ENCODE peak calls at places on chromosome 15, in six cellular contexts. One of them, this sample, is unnamed.

GRCh38 chr15:53962646-53963561 is 15.3 kb upstream of the UNC13C start:
- DNase-seq in activated T-cell treated with anti-CD3 and anti-CD28 coated beads for 24 hours: peak; percentile 0
- DNase-seq in adrenal gland: peak; percentile 17
- DNase-seq in NCI-H1417: peak; percentile 48
- DNase-seq in sigmoid colon: no peak
- DNase-seq in amniotic stem cell: no peak
- DNase-seq in this sample: peak; percentile 16

GRCh38 chr15:80887148-80887547 is 102.5 kb downstream of the MESD start:
- DNase-seq in activated T-cell treated with anti-CD3 and anti-CD28 coated beads for 24 hours: no peak
- DNase-seq in adrenal gland: no peak
- DNase-seq in NCI-H1417: no peak
- DNase-seq in sigmoid colon: no peak
- DNase-seq in amniotic stem cell: no peak
- DNase-seq in this sample: no peak

GRCh38 chr15:80251505-80252280 is at the start of gene CTXND1:
- DNase-seq in activated T-cell treated with anti-CD3 and anti-CD28 coated beads for 24 hours: no peak
- DNase-seq in adrenal gland: peak; percentile 30
- DNase-seq in NCI-H1417: no peak
- DNase-seq in sigmoid colon: peak; percentile 47
- DNase-seq in amniotic stem cell: no peak
- DNase-seq in this sample: no peak

GRCh38 chr15:88982304-88982945 is 69.2 kb upstream of the MFGE8 start:
- DNase-seq in activated T-cell treated with anti-CD3 and anti-CD28 coated beads for 24 hours: no peak
- DNase-seq in adrenal gland: peak; percentile 92
- DNase-seq in NCI-H1417: no peak
- DNase-seq in sigmoid colon: peak; percentile 80
- DNase-seq in amniotic stem cell: no peak
- DNase-seq in this sample: no peak

GRCh38 chr15:81024265-81024875 is 23.6 kb downstream of the TLNRD1 start:
- DNase-seq in activated T-cell treated with anti-CD3 and anti-CD28 coated beads for 24 hours: no peak
- DNase-seq in adrenal gland: peak; percentile 21
- DNase-seq in NCI-H1417: no peak
- DNase-seq in sigmoid colon: no peak
- DNase-seq in amniotic stem cell: no peak
- DNase-seq in this sample: no peak

GRCh38 chr15:62896969-62897486 is 145.5 kb upstream of the TPM1 start:
- DNase-seq in activated T-cell treated with anti-CD3 and anti-CD28 coated beads for 24 hours: no peak
- DNase-seq in adrenal gland: peak; percentile 92
- DNase-seq in NCI-H1417: no peak
- DNase-seq in sigmoid colon: peak; percentile 97
- DNase-seq in amniotic stem cell: peak; percentile 95
- DNase-seq in this sample: no peak

GRCh38 chr15:59543721-59544547 is 67.6 kb upstream of the GCNT3 start:
- DNase-seq in activated T-cell treated with anti-CD3 and anti-CD28 coated beads for 24 hours: no peak
- DNase-seq in adrenal gland: no peak
- DNase-seq in NCI-H1417: no peak
- DNase-seq in sigmoid colon: peak; percentile 30
- DNase-seq in amniotic stem cell: no peak
- DNase-seq in this sample: peak; percentile 3

GRCh38 chr15:63587527-63587926 is 9.7 kb upstream of the FBXL22 start:
- DNase-seq in activated T-cell treated with anti-CD3 and anti-CD28 coated beads for 24 hours: no peak
- DNase-seq in adrenal gland: no peak
- DNase-seq in NCI-H1417: no peak
- DNase-seq in sigmoid colon: no peak
- DNase-seq in amniotic stem cell: no peak
- DNase-seq in this sample: no peak

GRCh38 chr15:80695911-80696651 is 971 bp downstream of the ABHD17C start:
- DNase-seq in activated T-cell treated with anti-CD3 and anti-CD28 coated beads for 24 hours: peak; percentile 3
- DNase-seq in adrenal gland: peak; percentile 19
- DNase-seq in NCI-H1417: no peak
- DNase-seq in sigmoid colon: no peak
- DNase-seq in amniotic stem cell: peak; percentile 42
- DNase-seq in this sample: peak; percentile 30

GRCh38 chr15:79432345-79433311 is 492 bp downstream of the MINAR1 start:
- DNase-seq in activated T-cell treated with anti-CD3 and anti-CD28 coated beads for 24 hours: no peak
- DNase-seq in adrenal gland: no peak
- DNase-seq in NCI-H1417: no peak
- DNase-seq in sigmoid colon: no peak
- DNase-seq in amniotic stem cell: no peak
- DNase-seq in this sample: no peak

GRCh38 chr15:78507831-78508160 is 419 bp downstream of the HYKK start:
- DNase-seq in activated T-cell treated with anti-CD3 and anti-CD28 coated beads for 24 hours: no peak
- DNase-seq in adrenal gland: no peak
- DNase-seq in NCI-H1417: no peak
- DNase-seq in sigmoid colon: peak; percentile 68
- DNase-seq in amniotic stem cell: no peak
- DNase-seq in this sample: no peak

GRCh38 chr15:81255596-81255995 is 58.9 kb downstream of the IL16 start:
- DNase-seq in activated T-cell treated with anti-CD3 and anti-CD28 coated beads for 24 hours: no peak
- DNase-seq in adrenal gland: no peak
- DNase-seq in NCI-H1417: no peak
- DNase-seq in sigmoid colon: no peak
- DNase-seq in amniotic stem cell: no peak
- DNase-seq in this sample: no peak

GRCh38 chr15:36818260-36818659 is 238.8 kb downstream of the CDIN1 start:
- DNase-seq in activated T-cell treated with anti-CD3 and anti-CD28 coated beads for 24 hours: no peak
- DNase-seq in adrenal gland: no peak
- DNase-seq in NCI-H1417: no peak
- DNase-seq in sigmoid colon: no peak
- DNase-seq in amniotic stem cell: no peak
- DNase-seq in this sample: no peak

GRCh38 chr15:101161656-101162055 is 90.2 kb downstream of the CHSY1 start:
- DNase-seq in activated T-cell treated with anti-CD3 and anti-CD28 coated beads for 24 hours: no peak
- DNase-seq in adrenal gland: no peak
- DNase-seq in NCI-H1417: no peak
- DNase-seq in sigmoid colon: peak; percentile 28
- DNase-seq in amniotic stem cell: no peak
- DNase-seq in this sample: no peak

GRCh38 chr15:69845159-69845558 is 252.6 kb downstream of the TLE3 start:
- DNase-seq in activated T-cell treated with anti-CD3 and anti-CD28 coated beads for 24 hours: no peak
- DNase-seq in adrenal gland: no peak
- DNase-seq in NCI-H1417: no peak
- DNase-seq in sigmoid colon: no peak
- DNase-seq in amniotic stem cell: no peak
- DNase-seq in this sample: no peak

GRCh38 chr15:90382305-90382704 is 5.7 kb upstream of the IQGAP1 start:
- DNase-seq in activated T-cell treated with anti-CD3 and anti-CD28 coated beads for 24 hours: no peak
- DNase-seq in adrenal gland: peak; percentile 23
- DNase-seq in NCI-H1417: no peak
- DNase-seq in sigmoid colon: no peak
- DNase-seq in amniotic stem cell: no peak
- DNase-seq in this sample: no peak

GRCh38 chr15:36186376-36186775 is 393.1 kb upstream of the CDIN1 start:
- DNase-seq in activated T-cell treated with anti-CD3 and anti-CD28 coated beads for 24 hours: no peak
- DNase-seq in adrenal gland: no peak
- DNase-seq in NCI-H1417: no peak
- DNase-seq in sigmoid colon: no peak
- DNase-seq in amniotic stem cell: no peak
- DNase-seq in this sample: no peak

GRCh38 chr15:52731732-52732470 is 52.7 kb upstream of the ATOSA start:
- DNase-seq in activated T-cell treated with anti-CD3 and anti-CD28 coated beads for 24 hours: no peak
- DNase-seq in adrenal gland: no peak
- DNase-seq in NCI-H1417: no peak
- DNase-seq in sigmoid colon: no peak
- DNase-seq in amniotic stem cell: no peak
- DNase-seq in this sample: no peak

GRCh38 chr15:89088605-89089315 is 504 bp downstream of the ABHD2 start:
- DNase-seq in activated T-cell treated with anti-CD3 and anti-CD28 coated beads for 24 hours: no peak
- DNase-seq in adrenal gland: peak; percentile 81
- DNase-seq in NCI-H1417: peak; percentile 91
- DNase-seq in sigmoid colon: peak; percentile 70
- DNase-seq in amniotic stem cell: no peak
- DNase-seq in this sample: no peak

GRCh38 chr15:37616215-37616614 is 318.2 kb upstream of the TMCO5A start:
- DNase-seq in activated T-cell treated with anti-CD3 and anti-CD28 coated beads for 24 hours: no peak
- DNase-seq in adrenal gland: no peak
- DNase-seq in NCI-H1417: no peak
- DNase-seq in sigmoid colon: no peak
- DNase-seq in amniotic stem cell: no peak
- DNase-seq in this sample: no peak

GRCh38 chr15:37109952-37110630 is 9.7 kb upstream of the MEIS2 start:
- DNase-seq in activated T-cell treated with anti-CD3 and anti-CD28 coated beads for 24 hours: no peak
- DNase-seq in adrenal gland: peak; percentile 80
- DNase-seq in NCI-H1417: no peak
- DNase-seq in sigmoid colon: peak; percentile 89
- DNase-seq in amniotic stem cell: no peak
- DNase-seq in this sample: no peak

GRCh38 chr15:81809543-81809942 is 236.3 kb downstream of the MEX3B start:
- DNase-seq in activated T-cell treated with anti-CD3 and anti-CD28 coated beads for 24 hours: no peak
- DNase-seq in adrenal gland: no peak
- DNase-seq in NCI-H1417: peak; percentile 17
- DNase-seq in sigmoid colon: no peak
- DNase-seq in amniotic stem cell: no peak
- DNase-seq in this sample: peak; percentile 18

GRCh38 chr15:78907577-78907976 is 34.9 kb downstream of the MORF4L1 start:
- DNase-seq in activated T-cell treated with anti-CD3 and anti-CD28 coated beads for 24 hours: no peak
- DNase-seq in adrenal gland: no peak
- DNase-seq in NCI-H1417: no peak
- DNase-seq in sigmoid colon: no peak
- DNase-seq in amniotic stem cell: no peak
- DNase-seq in this sample: no peak

GRCh38 chr15:77282333-77282732 is 137.6 kb downstream of the PEAK1 start:
- DNase-seq in activated T-cell treated with anti-CD3 and anti-CD28 coated beads for 24 hours: no peak
- DNase-seq in adrenal gland: peak; percentile 36
- DNase-seq in NCI-H1417: no peak
- DNase-seq in sigmoid colon: peak; percentile 69
- DNase-seq in amniotic stem cell: peak; percentile 60
- DNase-seq in this sample: no peak

GRCh38 chr15:40298216-40298935 is 9.4 kb downstream of the PLCB2 start:
- DNase-seq in activated T-cell treated with anti-CD3 and anti-CD28 coated beads for 24 hours: no peak
- DNase-seq in adrenal gland: no peak
- DNase-seq in NCI-H1417: no peak
- DNase-seq in sigmoid colon: no peak
- DNase-seq in amniotic stem cell: no peak
- DNase-seq in this sample: no peak

GRCh38 chr15:67843092-67843501 is 3.3 kb upstream of the RNU6-1 start:
- DNase-seq in activated T-cell treated with anti-CD3 and anti-CD28 coated beads for 24 hours: no peak
- DNase-seq in adrenal gland: no peak
- DNase-seq in NCI-H1417: no peak
- DNase-seq in sigmoid colon: no peak
- DNase-seq in amniotic stem cell: no peak
- DNase-seq in this sample: no peak

This sample was measured in stimulated activated naive CD8-positive, alpha-beta T cell treated with anti-CD3 and anti-CD28 coated beads, Interleukin-15, amount 100 ng/mL, for 72 hours.